ENCODE peak calls at places on chromosomes 5 and 9, in six cellular contexts. W, L, Q, V, H and O are unnamed samples.

GRCh38 chr5:120106912-120107525 is 357.1 kb upstream of the PRR16 start:
- DNase-seq in Q (no peak), H (no peak), W (no peak), V (no peak), L (no peak), O (no peak)

GRCh38 chr9:137918331-137919094 is 40.9 kb downstream of the CACNA1B start:
- DNase-seq in H (no peak), Q (no peak), W (no peak), V (no peak), L (no peak), O (no peak)

GRCh38 chr5:25763781-25764180 is 1119.0 kb upstream of the CDH10 start:
- DNase-seq in L (no peak), Q (no peak), H (no peak), W (no peak), V (no peak), O (no peak)

GRCh38 chr5:32428426-32428825 is 16.1 kb downstream of the ZFR start:
- DNase-seq in W (no peak), L (no peak), H (no peak), V (no peak), Q (no peak), O (no peak)

GRCh38 chr5:158086856-158087255 is 227.9 kb upstream of the CLINT1 start:
- DNase-seq in H (no peak), W (no peak), L (no peak), Q (no peak), V (no peak), O (no peak)

GRCh38 chr5:139733289-139733688 is 62.3 kb upstream of the PSD2 start:
- DNase-seq in L (no peak), Q (no peak), V (no peak), W (no peak), H (no peak), O (no peak)

GRCh38 chr5:84149094-84149493 is 235.6 kb downstream of the EDIL3 start:
- DNase-seq in V (no peak), H (no peak), W (no peak), L (no peak), Q (no peak), O (no peak)

GRCh38 chr5:153513171-153513570 is 22.7 kb downstream of the GRIA1 start:
- DNase-seq in V (no peak), L (no peak), H (peak), W (no peak), Q (no peak), O (no peak)

GRCh38 chr5:87411586-87412416 is 929 bp downstream of the CCNH start:
- DNase-seq in V (no peak), Q (peak), W (peak), L (no peak), H (peak), O (no peak)

GRCh38 chr5:11329676-11330075 is 568.6 kb upstream of the DAP start:
- DNase-seq in L (no peak), V (no peak), Q (no peak), W (no peak), H (no peak), O (no peak)

GRCh38 chr9:128714586-128715435 is 9.1 kb downstream of the ZDHHC12 start:
- DNase-seq in V (no peak), H (no peak), L (peak), W (no peak), Q (peak), O (no peak)

GRCh38 chr5:168786142-168786541 is 207.0 kb upstream of the PANK3 start:
- DNase-seq in W (no peak), V (no peak), Q (no peak), L (no peak), H (no peak), O (no peak)

GRCh38 chr5:96595300-96596090 is 66.7 kb upstream of the CAST start:
- DNase-seq in Q (no peak), L (no peak), W (no peak), V (no peak), H (no peak), O (no peak)
- TF ChIP-seq CTCF in Q (no peak), L (peak), W (peak), V (peak), H (peak), O (no peak)

GRCh38 chr5:15502208-15502607 is 2.2 kb downstream of the FBXL7 start:
- DNase-seq in V (peak), W (no peak), L (no peak), H (peak), Q (no peak), O (no peak)

GRCh38 chr5:15500326-15500958 is 462 bp downstream of the FBXL7 start:
- DNase-seq in H (peak), W (peak), Q (peak), V (peak), L (peak), O (peak)

GRCh38 chr5:15499528-15500325 is at the start of gene FBXL7:
- DNase-seq in W (peak), V (peak), Q (peak), H (peak), L (peak), O (peak)

GRCh38 chr5:15496886-15497285 is 3.1 kb upstream of the FBXL7 start:
- DNase-seq in Q (no peak), H (no peak), W (no peak), L (no peak), V (no peak), O (no peak)

GRCh38 chr5:15501057-15501791 is 1.2 kb downstream of the FBXL7 start:
- DNase-seq in H (peak), L (peak), W (peak), Q (peak), V (peak), O (no peak)
- TF ChIP-seq CTCF in H (peak), L (no peak), W (peak), Q (no peak), V (peak), O (no peak)

GRCh38 chr5:7394889-7395431 is 978 bp upstream of the ADCY2 start:
- DNase-seq in V (no peak), L (no peak), W (peak), H (no peak), Q (peak), O (no peak)
- TF ChIP-seq CTCF in V (no peak), L (no peak), W (peak), H (no peak), Q (no peak), O (no peak)

GRCh38 chr5:91074615-91075014 is 308.5 kb downstream of the ARRDC3 start:
- DNase-seq in L (no peak), Q (no peak), V (peak), H (peak), W (no peak), O (no peak)
- TF ChIP-seq CTCF in L (peak), Q (no peak), V (peak), H (peak), W (no peak), O (no peak)

GRCh38 chr5:180082633-180083420 is 11.3 kb upstream of the RNF130 start:
- DNase-seq in W (peak), Q (no peak), V (no peak), L (no peak), H (no peak), O (no peak)
- TF ChIP-seq CTCF in W (no peak), Q (no peak), V (no peak), L (no peak), H (no peak), O (no peak)

DNA sequence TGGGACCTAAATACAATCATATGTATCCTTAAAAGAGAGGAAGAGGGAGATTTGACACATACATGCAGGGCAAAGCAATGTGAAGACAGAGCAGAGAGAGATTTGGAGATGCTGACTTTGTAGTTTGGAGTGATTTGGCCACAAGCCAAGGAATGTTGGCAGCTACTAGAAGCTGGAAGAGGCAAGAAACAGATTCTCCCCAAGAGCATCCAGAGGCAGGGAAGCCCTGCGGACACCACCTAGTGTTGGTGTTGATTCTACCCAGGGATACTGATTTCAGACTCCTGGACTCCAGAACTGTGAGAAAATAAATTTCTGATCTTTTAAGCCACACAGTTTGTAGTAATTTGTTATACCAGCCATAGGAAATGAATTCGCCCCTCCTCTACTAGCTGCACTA is 64.9 kb upstream of the OSMR start:
- DNase-seq in L (no peak), Q (peak), V (peak), W (no peak), H (peak), O (peak)
- TF ChIP-seq CTCF in L (peak), Q (no peak), V (no peak), W (no peak), H (no peak), O (no peak)

GRCh38 chr5:151685749-151686672 is 704 bp downstream of the SPARC start:
- DNase-seq in Q (no peak), V (no peak), L (no peak), H (no peak), W (no peak), O (no peak)

GRCh38 chr5:151683936-151684586 is 2.7 kb downstream of the SPARC start:
- DNase-seq in Q (no peak), H (no peak), L (no peak), W (no peak), V (no peak), O (no peak)

GRCh38 chr5:151683444-151683843 is 3.3 kb downstream of the SPARC start:
- DNase-seq in H (no peak), V (no peak), W (no peak), L (no peak), Q (no peak), O (no peak)

GRCh38 chr5:151682751-151683331 is 3.9 kb downstream of the SPARC start:
- DNase-seq in H (peak), W (no peak), V (peak), L (no peak), Q (peak), O (no peak)

DNA sequence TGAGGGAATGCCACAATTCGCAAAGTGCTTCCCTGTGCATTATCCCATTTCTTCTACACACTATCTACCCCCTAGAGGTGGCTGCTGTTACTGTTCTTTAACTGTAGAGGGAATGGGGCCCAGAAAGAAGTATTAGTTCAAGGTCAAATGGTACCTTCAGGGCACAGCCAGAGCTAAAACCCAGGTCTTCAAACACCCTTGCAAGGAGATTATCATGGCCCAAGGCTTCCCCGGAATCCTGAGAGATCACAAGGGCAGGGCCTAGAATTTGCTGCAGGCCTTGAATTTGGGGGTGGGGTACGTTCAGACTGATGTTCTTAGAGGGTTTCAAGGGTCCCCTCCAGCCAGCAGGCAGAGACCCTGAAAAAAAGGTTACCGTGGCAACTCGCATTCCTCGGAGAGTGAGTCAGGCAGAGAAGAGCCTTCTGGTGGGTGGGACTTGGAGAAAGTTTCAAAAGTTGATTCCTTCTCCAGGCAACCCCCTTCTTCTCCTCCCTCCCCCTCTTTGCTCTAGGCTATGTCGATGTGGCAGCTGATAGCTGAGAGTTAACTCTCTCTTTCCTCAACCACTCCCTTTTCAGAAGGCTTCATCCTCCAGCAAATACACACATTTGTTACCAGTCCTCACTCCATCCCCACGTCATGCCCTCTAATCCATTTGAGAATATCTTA is 1.9 kb downstream of the SPARC start:
- DNase-seq in Q (peak), H (peak), L (no peak), W (peak), V (peak), O (peak)
- TF ChIP-seq CTCF in Q (no peak), H (peak), L (peak), W (peak), V (peak), O (no peak)

GRCh38 chr9:17120203-17120602 is 14.6 kb upstream of the CNTLN start:
- DNase-seq in W (no peak), H (no peak), V (no peak), L (no peak), Q (no peak), O (no peak)

GRCh38 chr9:17121264-17121663 is 13.6 kb upstream of the CNTLN start:
- DNase-seq in H (no peak), Q (no peak), L (no peak), W (no peak), V (no peak), O (no peak)

GRCh38 chr9:17116400-17116837 is 18.4 kb upstream of the CNTLN start:
- DNase-seq in H (peak), Q (no peak), W (no peak), V (peak), L (no peak), O (no peak)

GRCh38 chr9:17117372-17117771 is 17.5 kb upstream of the CNTLN start:
- DNase-seq in V (no peak), W (no peak), L (no peak), Q (no peak), H (no peak), O (no peak)
- TF ChIP-seq CTCF in V (no peak), W (no peak), L (no peak), Q (no peak), H (no peak), O (no peak)

DNA sequence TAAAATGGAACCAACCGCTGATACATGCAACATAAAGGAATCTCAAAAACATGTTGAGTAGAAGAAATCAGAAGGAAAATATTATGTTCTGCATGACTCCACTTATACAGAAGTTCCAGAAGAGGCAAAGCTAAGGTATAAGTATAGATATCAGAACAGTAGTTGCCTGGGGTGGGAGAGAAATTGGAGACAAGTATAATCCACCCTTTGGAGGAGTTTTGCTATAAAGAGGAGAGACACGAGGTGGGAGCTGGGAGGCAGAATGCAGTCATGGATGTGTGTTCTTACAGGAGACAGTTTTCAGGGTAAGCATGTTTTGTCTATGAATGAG is 72.3 kb downstream of the MED27 start:
- DNase-seq in W (no peak), Q (no peak), L (no peak), V (no peak), H (no peak), O (no peak)
- TF ChIP-seq CTCF in W (no peak), Q (no peak), L (no peak), V (no peak), H (no peak), O (no peak)

GRCh38 chr5:94057217-94057616 is 315.8 kb upstream of the POU5F2 start:
- DNase-seq in V (no peak), W (no peak), L (no peak), Q (no peak), H (no peak), O (no peak)

DNA sequence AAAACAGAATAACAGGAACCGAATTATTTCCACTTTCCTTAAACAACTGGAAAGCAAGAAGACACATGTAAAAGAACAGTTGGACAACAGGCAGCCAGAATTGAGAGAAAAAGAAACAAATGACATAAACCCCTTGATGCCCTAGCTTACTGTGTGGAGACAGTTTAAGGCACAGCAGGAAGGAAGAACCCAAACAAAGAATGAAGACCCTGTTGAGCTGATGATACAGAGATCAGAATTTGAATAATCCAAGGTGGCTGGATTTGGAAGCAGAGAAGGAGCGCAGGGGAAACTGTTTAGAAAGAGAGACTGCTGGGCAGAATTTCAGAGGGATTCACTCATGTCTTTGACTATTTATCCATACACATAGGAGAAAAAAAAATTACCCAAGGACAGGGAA is 316.3 kb upstream of the POU5F2 start:
- DNase-seq in V (no peak), Q (no peak), W (no peak), L (no peak), H (no peak), O (no peak)
- TF ChIP-seq CTCF in V (no peak), Q (no peak), W (no peak), L (no peak), H (no peak), O (no peak)